ENCODE peak calls at places on chromosomes 3 and 15, in nine cellular contexts. C, I, D, H, L, N, K, O and J are unnamed samples.
A peak's percentile ranks its signal among the peaks of the same experiment; 100 is the strongest.

GRCh38 chr3:78820497-78820896 is 947.3 kb downstream of the ROBO1 start:
- DNase-seq in C (no peak), I (no peak), D (no peak), H (peak; percentile 3), L (no peak), N (no peak), K (no peak), O (no peak), J (no peak)

GRCh38 chr3:10703875-10704274 is 112.2 kb upstream of the SLC6A11 start:
- DNase-seq in C (no peak), I (no peak), D (peak; percentile 25), H (peak; percentile 41), L (no peak), N (peak; percentile 35), K (no peak), O (no peak), J (peak; percentile 12)

GRCh38 chr15:34613997-34614396 is 30.5 kb upstream of the GOLGA8B start:
- DNase-seq in C (no peak), I (no peak), D (no peak), H (no peak), L (no peak), N (no peak), K (no peak), O (no peak), J (no peak)

GRCh38 chr3:27378331-27378730 is 9.1 kb upstream of the NEK10 start:
- DNase-seq in C (no peak), I (no peak), D (no peak), H (no peak), L (no peak), N (no peak), K (no peak), O (no peak), J (no peak)

GRCh38 chr15:32670624-32671022 is 29.1 kb downstream of the SCG5 start:
- DNase-seq in C (no peak), I (no peak), D (no peak), H (peak; percentile 47), L (no peak), N (no peak), K (no peak), O (no peak), J (no peak)

GRCh38 chr3:29064085-29064484 is 216.8 kb upstream of the RBMS3 start:
- DNase-seq in C (no peak), I (no peak), D (no peak), H (peak; percentile 96), L (no peak), N (peak; percentile 71), K (no peak), O (no peak), J (no peak)

GRCh38 chr3:175270199-175270837 is 411.2 kb downstream of the NAALADL2 start:
- DNase-seq in C (no peak), I (no peak), D (no peak), H (no peak), L (no peak), N (peak; percentile 74), K (no peak), O (no peak), J (no peak)

GRCh38 chr3:59680916-59681315 is 631.1 kb upstream of the CFAP20DC start:
- DNase-seq in C (no peak), I (no peak), D (no peak), H (no peak), L (no peak), N (no peak), K (no peak), O (no peak), J (no peak)

GRCh38 chr15:23035964-23036566 is 3.3 kb downstream of the TUBGCP5 start:
- DNase-seq in C (peak; percentile 39), I (no peak), D (peak; percentile 70), H (peak; percentile 53), L (peak; percentile 56), N (peak; percentile 48), K (peak; percentile 75), O (no peak), J (peak; percentile 78)

GRCh38 chr15:81419304-81419943 is 45.4 kb upstream of the TMC3 start:
- DNase-seq in C (no peak), I (no peak), D (no peak), H (no peak), L (no peak), N (no peak), K (no peak), O (no peak), J (no peak)

GRCh38 chr3:130854208-130854864 is 39.5 kb upstream of the ATP2C1 start:
- DNase-seq in C (no peak), I (no peak), D (no peak), H (no peak), L (no peak), N (no peak), K (no peak), O (no peak), J (no peak)

GRCh38 chr3:88678747-88679146 is 428.7 kb upstream of the EPHA3 start:
- DNase-seq in C (no peak), I (no peak), D (no peak), H (no peak), L (no peak), N (no peak), K (no peak), O (no peak), J (no peak)

GRCh38 chr3:172676208-172676920 is 34.5 kb downstream of the NCEH1 start:
- DNase-seq in C (no peak), I (no peak), D (no peak), H (no peak), L (no peak), N (no peak), K (no peak), O (no peak), J (no peak)

GRCh38 chr3:50630916-50631315 is 14.0 kb downstream of the MAPKAPK3 start:
- DNase-seq in C (no peak), I (no peak), D (no peak), H (no peak), L (no peak), N (no peak), K (no peak), O (no peak), J (no peak)

GRCh38 chr15:24919446-24919845 is 35.3 kb upstream of the SNRPN start:
- DNase-seq in C (no peak), I (no peak), D (no peak), H (no peak), L (no peak), N (no peak), K (no peak), O (no peak), J (no peak)

GRCh38 chr3:43540625-43541024 is 81.2 kb downstream of the ANO10 start:
- DNase-seq in C (no peak), I (no peak), D (no peak), H (peak; percentile 81), L (no peak), N (peak; percentile 19), K (no peak), O (no peak), J (no peak)

GRCh38 chr3:21393684-21394307 is 357.2 kb downstream of the ZNF385D start:
- DNase-seq in C (no peak), I (no peak), D (no peak), H (no peak), L (no peak), N (no peak), K (no peak), O (no peak), J (no peak)

GRCh38 chr15:60179786-60180391 is 175.8 kb downstream of the FOXB1 start:
- DNase-seq in C (peak; percentile 33), I (no peak), D (peak; percentile 51), H (peak; percentile 64), L (peak; percentile 43), N (peak; percentile 56), K (peak; percentile 28), O (no peak), J (peak; percentile 61)

GRCh38 chr3:172918165-172918564 is 167.6 kb downstream of the ECT2 start:
- DNase-seq in C (no peak), I (no peak), D (no peak), H (no peak), L (no peak), N (no peak), K (peak; percentile 13), O (no peak), J (no peak)

GRCh38 chr3:72380193-72380592 is 468.1 kb downstream of the SHQ1 start:
- DNase-seq in C (no peak), I (no peak), D (no peak), H (peak; percentile 58), L (no peak), N (peak; percentile 50), K (no peak), O (no peak), J (no peak)

GRCh38 chr15:69160976-69161877 is 792 bp downstream of the GLCE start:
- DNase-seq in C (peak; percentile 20), I (no peak), D (peak; percentile 45), H (peak; percentile 25), L (peak; percentile 51), N (no peak), K (peak; percentile 17), O (peak; percentile 44), J (peak; percentile 46)
- TF ChIP-seq CTCF in C (no peak), I (no peak), D (peak; percentile 71), H (peak; percentile 41), L (no peak), N (peak; percentile 42), K (peak; percentile 30), O (peak; percentile 45), J (no peak)

GRCh38 chr3:115937054-115937453 is 313.7 kb downstream of the GAP43 start:
- DNase-seq in C (no peak), I (no peak), D (no peak), H (no peak), L (no peak), N (no peak), K (no peak), O (no peak), J (no peak)
- TF ChIP-seq CTCF in C (no peak), I (peak; percentile 48), D (peak; percentile 69), H (peak; percentile 57), L (peak; percentile 6), N (peak; percentile 69), K (peak; percentile 32), O (peak; percentile 15), J (no peak)

GRCh38 chr3:127747751-127748521 is 74.4 kb downstream of the MGLL start:
- DNase-seq in C (no peak), I (no peak), D (no peak), H (peak; percentile 88), L (no peak), N (peak; percentile 97), K (no peak), O (peak; percentile 76), J (no peak)
- TF ChIP-seq CTCF in C (no peak), I (no peak), D (no peak), H (peak; percentile 39), L (no peak), N (peak; percentile 54), K (no peak), O (peak; percentile 29), J (no peak)

DNA sequence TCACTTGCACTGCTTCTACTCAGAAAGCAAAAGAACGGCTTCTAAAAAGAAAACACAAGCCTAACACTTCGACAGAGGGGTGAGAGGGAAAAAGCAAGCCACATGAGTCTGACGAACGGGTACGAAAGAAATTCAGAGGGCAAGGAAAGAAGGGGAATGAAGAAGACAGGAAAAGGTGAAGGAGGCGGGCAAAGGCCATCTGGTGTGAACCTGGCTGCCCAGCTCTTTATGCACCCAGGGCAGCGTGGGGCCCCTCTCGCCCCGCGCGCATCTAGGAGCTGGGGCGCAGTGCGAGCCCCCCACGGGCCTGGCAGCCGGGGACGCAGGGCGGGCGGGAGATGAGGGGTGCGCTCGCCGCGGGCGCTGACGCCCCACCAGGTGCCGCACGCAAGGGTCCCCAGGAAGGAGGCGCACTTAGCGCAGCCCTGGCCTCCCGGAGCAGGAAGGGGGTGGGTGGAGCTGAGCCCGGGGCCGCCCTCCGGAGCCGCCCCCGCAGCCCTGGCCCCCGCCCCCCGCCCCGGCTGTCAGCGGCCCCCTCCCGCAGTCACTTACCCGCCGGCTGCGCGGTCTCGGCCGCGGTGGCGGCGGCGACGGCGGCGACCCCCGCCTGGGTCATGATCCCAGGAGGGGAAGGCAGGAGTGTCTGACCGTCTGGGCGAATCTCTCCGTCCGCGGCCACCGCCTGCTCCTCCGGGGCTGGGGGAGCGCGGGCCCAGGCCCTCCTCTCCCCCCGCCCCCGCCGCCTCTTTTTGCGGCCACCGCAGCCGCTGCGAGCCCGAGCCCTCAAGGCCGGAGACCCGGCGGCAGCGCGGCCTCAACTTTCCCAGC is at the start of gene USF3:
- DNase-seq in C (peak; percentile 80), I (peak; percentile 46), D (peak; percentile 87), H (peak; percentile 43), L (peak; percentile 68), N (no peak), K (peak; percentile 91), O (peak; percentile 78), J (peak; percentile 87)
- TF ChIP-seq CTCF in C (no peak), I (no peak), D (peak; percentile 13), H (no peak), L (no peak), N (no peak), K (no peak), O (no peak), J (no peak)